ENCODE peak calls at places on chromosomes 6 and 20, in nine cellular contexts. N is CD8-positive, alpha-beta T cell; T is pancreas; V is Peyer's patch; Q is fibroblast of lung; U is Karpas-422; E is GM23248; R is left ventricle myocardium inferior; W is psoas muscle. A is an unnamed sample.

GRCh38 chr6:28683945-28684538 is 158.4 kb downstream of the GPX5 start:
- DNase-seq in T (no peak), R (no peak), Q (peak; percentile 58), V (no peak), E (peak; percentile 73), N (no peak), U (peak; percentile 70), W (no peak), A (no peak)

GRCh38 chr6:56593801-56594318 is 48.8 kb downstream of the DST start:
- DNase-seq in Q (peak; percentile 25), T (no peak), V (no peak), U (peak; percentile 80), N (no peak), R (no peak), W (no peak), E (peak; percentile 54), A (no peak)

GRCh38 chr6:129866256-129866655 is 5.1 kb upstream of the TMEM244 start:
- DNase-seq in T (no peak), R (no peak), V (no peak), W (no peak), E (no peak), U (no peak), N (no peak), Q (no peak), A (no peak)

GRCh38 chr20:12535316-12535715 is 473.5 kb upstream of the SPTLC3 start:
- DNase-seq in N (no peak), E (no peak), R (no peak), T (no peak), V (no peak), Q (no peak), U (no peak), W (no peak), A (no peak)

GRCh38 chr6:797479-798077 is 104.6 kb upstream of the EXOC2 start:
- DNase-seq in N (no peak), Q (peak; percentile 80), V (no peak), E (peak; percentile 79), W (no peak), T (peak; percentile 34), R (no peak), U (peak; percentile 74), A (peak; percentile 64)

GRCh38 chr6:53866231-53866630 is 71.4 kb downstream of the LRRC1 start:
- DNase-seq in U (no peak), E (no peak), Q (no peak), W (no peak), R (no peak), V (no peak), N (no peak), T (no peak), A (no peak)

GRCh38 chr6:15365273-15365687 is 119.4 kb downstream of the JARID2 start:
- DNase-seq in N (peak; percentile 37), R (peak; percentile 83), T (peak; percentile 49), E (peak; percentile 92), Q (peak; percentile 82), V (peak; percentile 54), W (peak; percentile 91), U (no peak), A (peak; percentile 97)

GRCh38 chr6:69664551-69664950 is 132.3 kb downstream of the LMBRD1 start:
- DNase-seq in U (no peak), R (no peak), E (no peak), V (no peak), T (no peak), N (no peak), W (no peak), Q (no peak), A (no peak)

DNA sequence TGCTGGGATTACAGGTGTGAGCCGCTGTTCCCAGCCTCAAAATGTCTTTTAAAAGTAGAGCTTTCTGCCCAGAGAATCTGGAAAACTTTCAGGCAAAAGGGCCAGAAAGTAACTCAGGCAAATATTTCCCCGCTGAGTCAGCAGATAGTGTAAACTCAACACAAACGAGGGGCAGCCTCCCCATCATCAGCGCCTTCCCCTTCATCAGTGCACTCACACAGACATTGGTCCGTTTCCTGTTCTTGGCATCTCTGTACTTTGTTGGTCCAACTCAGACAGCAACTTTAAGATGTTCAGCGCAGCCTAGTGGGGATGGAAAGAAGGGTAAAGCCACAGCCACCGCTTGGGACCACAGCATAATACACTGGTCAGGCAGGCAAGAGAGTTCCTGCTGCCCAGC is 69.5 kb downstream of the CSE1L start:
- DNase-seq in W (no peak), N (no peak), Q (peak; percentile 64), E (peak; percentile 20), U (no peak), R (no peak), T (no peak), V (no peak), A (no peak)
- H3K4me1 ChIP-seq in W (no peaks in the 10 kb centered on the region), N (no peaks in the 10 kb centered on the region), Q (no peaks in the 10 kb centered on the region), E (no peaks in the 10 kb centered on the region), U (no peaks in the 10 kb centered on the region), R (no peaks in the 10 kb centered on the region), T (no peaks in the 10 kb centered on the region), V (no peaks in the 10 kb centered on the region), A (no peaks in the 10 kb centered on the region)

GRCh38 chr20:3797226-3797545 is 1.1 kb downstream of the CDC25B start:
- DNase-seq in V (no peak), R (no peak), T (no peak), E (no peak), N (no peak), U (no peak), Q (no peak), W (peak; percentile 35), A (no peak)

GRCh38 chr20:3796477-3797225 is 541 bp downstream of the CDC25B start:
- DNase-seq in T (no peak), W (no peak), E (no peak), Q (no peak), R (no peak), V (no peak), N (no peak), U (peak; percentile 59), A (no peak)

GRCh38 chr20:3797592-3798404 is 1.7 kb downstream of the CDC25B start:
- DNase-seq in U (no peak), N (peak; percentile 68), Q (peak; percentile 55), V (peak; percentile 47), R (no peak), E (no peak), W (peak; percentile 41), T (no peak), A (no peak)

GRCh38 chr20:3795511-3796468 is at the start of gene CDC25B:
- DNase-seq in W (peak; percentile 96), Q (peak; percentile 95), U (peak; percentile 96), E (peak; percentile 97), N (peak; percentile 92), T (peak; percentile 93), R (peak; percentile 95), V (peak; percentile 95), A (peak; percentile 97)

DNA sequence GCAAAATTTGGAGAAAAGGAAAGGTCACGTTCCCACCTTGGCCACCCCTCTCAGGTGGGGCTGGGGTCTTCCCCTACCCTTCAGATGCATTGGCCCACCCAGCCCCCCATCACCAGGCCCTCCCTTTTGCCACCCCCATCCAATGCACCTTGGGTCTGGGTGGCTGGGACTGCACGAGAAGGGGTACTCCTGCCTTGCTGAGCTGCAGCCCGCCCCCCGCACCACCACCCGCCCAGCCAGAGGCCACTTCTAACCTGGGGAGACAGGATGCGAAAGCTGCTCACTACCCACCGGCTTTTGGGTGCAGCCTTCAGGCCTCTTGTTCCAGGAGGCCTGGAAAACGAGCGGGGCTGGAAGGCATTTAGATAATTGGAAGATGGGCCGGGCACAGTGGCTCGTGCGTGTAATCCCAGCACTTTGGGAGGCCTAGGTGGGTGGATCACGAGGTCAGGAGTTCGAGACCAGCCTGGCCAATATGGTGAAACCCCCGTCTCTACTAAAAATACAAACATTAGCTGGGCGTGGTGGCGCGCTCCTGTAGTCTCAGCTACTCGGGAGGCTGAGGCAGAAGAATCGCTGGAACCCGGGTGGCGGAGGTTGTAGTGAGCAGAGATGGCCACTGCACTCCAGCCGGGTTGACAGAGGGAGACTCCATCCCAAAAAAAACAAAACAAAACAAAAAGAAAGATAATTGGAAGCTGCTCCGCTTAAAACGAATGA is 1.2 kb upstream of the CDC25B start:
- DNase-seq in U (no peak), Q (no peak), R (no peak), N (no peak), V (no peak), W (peak; percentile 51), E (no peak), T (no peak), A (no peak)
- H3K4me3 ChIP-seq in U (peak overlapping the region; percentile 78), Q (no peak overlapping the region), R (peak overlapping the region; percentile 71), N (peak overlapping the region; percentile 95), V (no peak overlapping the region), W (peak overlapping the region; percentile 86), E (peak overlapping the region; percentile 85), T (no peak overlapping the region), A (no peak overlapping the region)

GRCh38 chr6:93210908-93211307 is 208.5 kb downstream of the EPHA7 start:
- DNase-seq in R (no peak), T (no peak), V (no peak), N (no peak), Q (no peak), E (no peak), U (no peak), W (no peak), A (no peak)
- H3K27ac ChIP-seq in R (no peak overlapping the region), T (no peak overlapping the region), V (no peak overlapping the region), N (no peak overlapping the region), Q (no peak overlapping the region), E (no peak overlapping the region), U (no peak overlapping the region), W (no peak overlapping the region), A (no peak overlapping the region)

GRCh38 chr20:63542031-63542559 is 4.9 kb upstream of the PTK6 start:
- DNase-seq in N (no peak), U (no peak), E (no peak), R (no peak), W (no peak), V (peak; percentile 57), Q (no peak), T (no peak), A (no peak)

GRCh38 chr20:63539441-63540370 is 2.5 kb upstream of the PTK6 start:
- DNase-seq in T (no peak), Q (no peak), E (no peak), V (no peak), N (no peak), W (no peak), U (no peak), R (no peak), A (no peak)

GRCh38 chr20:63539092-63539430 is 1.9 kb upstream of the PTK6 start:
- DNase-seq in W (no peak), V (no peak), T (no peak), N (no peak), E (no peak), Q (no peak), R (no peak), U (no peak), A (no peak)

GRCh38 chr20:63541371-63541770 is 4.2 kb upstream of the PTK6 start:
- DNase-seq in V (no peak), W (no peak), E (no peak), T (no peak), U (no peak), Q (no peak), N (no peak), R (no peak), A (no peak)

DNA sequence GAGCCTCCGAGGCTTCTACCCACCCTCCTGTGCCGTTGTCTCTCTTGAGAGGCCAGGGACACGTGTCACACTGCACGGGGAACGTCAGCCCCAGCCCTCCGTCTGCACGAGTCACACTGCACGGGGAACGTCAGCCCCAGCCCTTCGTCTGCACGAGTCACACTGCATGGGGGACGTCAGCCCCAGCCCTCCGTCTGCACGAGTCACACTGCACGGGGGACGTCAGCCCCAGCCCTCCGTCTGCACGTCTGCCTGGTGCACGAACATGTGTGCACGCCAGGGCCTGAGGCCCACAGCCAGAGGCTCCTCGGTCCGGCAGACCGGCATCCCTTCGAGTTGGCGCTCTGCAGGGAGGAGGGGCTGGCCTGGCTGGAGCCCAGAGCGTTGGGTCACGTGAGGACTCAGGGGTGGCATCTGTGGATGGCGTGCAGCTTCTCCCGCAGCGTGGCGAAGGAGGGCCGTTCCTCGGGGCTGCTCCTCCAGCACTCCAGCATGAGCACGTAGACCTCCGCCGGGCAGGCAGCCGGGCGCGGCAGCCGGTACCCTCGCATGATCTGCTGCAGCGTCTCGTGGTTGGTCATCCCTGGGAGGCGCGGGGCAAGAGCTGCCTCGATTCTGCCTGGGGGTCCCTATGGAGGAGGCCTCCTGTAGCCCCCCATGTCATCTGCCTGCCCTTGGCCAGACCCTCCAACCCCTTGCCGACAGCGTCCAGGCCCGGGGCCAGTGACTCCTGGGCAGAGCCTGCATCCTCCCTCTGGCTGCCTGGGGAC is 3.4 kb upstream of the PTK6 start:
- DNase-seq in T (no peak), V (no peak), E (peak; percentile 69), R (no peak), Q (no peak), U (peak; percentile 61), N (no peak), W (no peak), A (no peak)
- H3K4me1 ChIP-seq in T (peaks cover 4% of the 10 kb centered on the region), V (peaks cover 30% of the 10 kb centered on the region), E (no peaks in the 10 kb centered on the region), R (peaks cover 20% of the 10 kb centered on the region), Q (peaks cover 5% of the 10 kb centered on the region), U (peaks cover 39% of the 10 kb centered on the region), N (peaks cover 22% of the 10 kb centered on the region), W (no peaks in the 10 kb centered on the region), A (peaks cover 7% of the 10 kb centered on the region)

A was measured in adrenal gland.